ENCODE peak calls at places on chromosome 6, in nine cellular contexts. H is GM04503; P is COLO829; Q is KG1; R is erythroblast; I is glutamatergic neuron; W is CD8-positive, alpha-beta T cell; Y is choroid plexus epithelial cell; B is H9. Z is an unnamed sample.

GRCh38 chr6:45923831-45924391 is 91.7 kb downstream of the CLIC5 start:
- DNase-seq in I (no peak), P (no peak), W (no peak), R (no peak), B (no peak), Y (peak), Q (no peak), H (peak), Z (peak)

GRCh38 chr6:107819976-107820551 is 4.0 kb downstream of the SCML4 start:
- DNase-seq in Y (peak), I (no peak), B (peak), R (no peak), H (no peak), W (no peak), Q (no peak), P (no peak), Z (no peak)

GRCh38 chr6:110378552-110378951 is 20.4 kb upstream of the METTL24 start:
- DNase-seq in P (no peak), I (peak), W (no peak), H (no peak), Y (no peak), B (peak), R (no peak), Q (no peak), Z (no peak)

GRCh38 chr6:155158044-155158843 is 105.6 kb upstream of the CLDN20 start:
- DNase-seq in H (no peak), W (no peak), B (no peak), Q (no peak), Y (peak), R (no peak), P (no peak), I (no peak), Z (peak)

GRCh38 chr6:16602035-16602434 is 159.2 kb downstream of the ATXN1 start:
- DNase-seq in I (no peak), R (no peak), Y (no peak), H (no peak), Q (no peak), W (no peak), P (no peak), B (no peak), Z (no peak)

GRCh38 chr6:11618533-11618932 is 81.0 kb downstream of the TMEM170B start:
- DNase-seq in W (no peak), Y (peak), P (no peak), H (no peak), I (no peak), Q (no peak), B (no peak), R (peak), Z (no peak)

GRCh38 chr6:108805611-108806181 is 42.5 kb upstream of the ARMC2 start:
- DNase-seq in H (no peak), I (no peak), P (no peak), Q (no peak), B (no peak), W (no peak), Y (no peak), R (no peak), Z (no peak)

GRCh38 chr6:137210903-137211302 is 8.3 kb downstream of the IFNGR1 start:
- DNase-seq in P (no peak), W (no peak), Y (peak), Q (no peak), H (no peak), R (no peak), I (no peak), B (no peak), Z (peak)

GRCh38 chr6:1765160-1765900 is 155.6 kb downstream of the FOXC1 start:
- DNase-seq in B (no peak), P (no peak), R (no peak), Y (no peak), I (no peak), H (no peak), Q (no peak), W (no peak), Z (no peak)

GRCh38 chr6:27562027-27562410 is 89.1 kb upstream of the ZNF184 start:
- DNase-seq in W (no peak), H (no peak), R (peak), Y (no peak), I (no peak), P (no peak), Q (no peak), B (no peak), Z (no peak)

GRCh38 chr6:46541556-46541955 is 50.3 kb upstream of the RCAN2 start:
- DNase-seq in I (no peak), R (no peak), H (no peak), Y (no peak), P (no peak), W (no peak), B (no peak), Q (no peak), Z (no peak)

GRCh38 chr6:90425161-90425641 is 128.6 kb upstream of the BACH2 start:
- DNase-seq in W (no peak), Y (no peak), I (no peak), Q (no peak), H (no peak), B (no peak), P (no peak), R (no peak), Z (no peak)

GRCh38 chr6:132961122-132961521 is 146.8 kb downstream of the RPS12 start:
- DNase-seq in B (no peak), Q (no peak), Y (peak), P (no peak), H (peak), W (no peak), I (no peak), R (peak), Z (peak)

GRCh38 chr6:19477563-19477962 is 359.6 kb upstream of the ID4 start:
- DNase-seq in H (no peak), I (no peak), W (no peak), Y (no peak), P (no peak), R (no peak), Q (no peak), B (no peak), Z (no peak)

GRCh38 chr6:33201147-33201545 is 479 bp downstream of the SLC39A7 start:
- DNase-seq in Q (no peak), W (no peak), Y (no peak), I (no peak), P (no peak), R (no peak), B (no peak), H (no peak), Z (no peak)

GRCh38 chr6:25454141-25454540 is 175.0 kb downstream of the CARMIL1 start:
- DNase-seq in R (no peak), H (no peak), W (no peak), Y (peak), I (no peak), P (no peak), Q (no peak), B (no peak), Z (no peak)

GRCh38 chr6:51511081-51511480 is 576.3 kb downstream of the PKHD1 start:
- DNase-seq in B (no peak), P (no peak), R (no peak), Y (peak), I (no peak), H (no peak), W (no peak), Q (no peak), Z (no peak)

GRCh38 chr6:6981923-6982322 is 125.8 kb upstream of the RREB1 start:
- DNase-seq in W (no peak), Q (no peak), H (no peak), B (no peak), I (no peak), Y (no peak), P (no peak), R (no peak), Z (no peak)

GRCh38 chr6:39301606-39302005 is 12.6 kb downstream of the KCNK17 start:
- DNase-seq in R (no peak), Y (peak), B (peak), I (peak), W (no peak), Q (no peak), H (no peak), P (peak), Z (no peak)

GRCh38 chr6:123570813-123571684 is 65.7 kb downstream of the TRDN start:
- DNase-seq in W (no peak), H (no peak), P (no peak), Q (no peak), Y (no peak), B (no peak), I (no peak), R (no peak), Z (no peak)

GRCh38 chr6:28953039-28953872 is 29.5 kb upstream of the TRIM27 start:
- DNase-seq in H (no peak), R (peak), B (no peak), I (peak), P (peak), Y (peak), W (peak), Q (peak), Z (peak)

GRCh38 chr6:30543824-30544223 is 12.5 kb downstream of the GNL1 start:
- DNase-seq in P (no peak), Y (no peak), W (no peak), I (no peak), B (no peak), H (no peak), Q (no peak), R (no peak), Z (no peak)

GRCh38 chr6:20978176-20978614 is 443.9 kb downstream of the CDKAL1 start:
- DNase-seq in I (no peak), B (no peak), R (no peak), Y (peak), W (no peak), P (no peak), Q (no peak), H (peak), Z (peak)

GRCh38 chr6:3259491-3259958 is 778 bp downstream of the PSMG4 start:
- DNase-seq in Y (peak), H (no peak), I (peak), Q (no peak), R (peak), P (peak), W (no peak), B (peak), Z (peak)

GRCh38 chr6:153130515-153131036 is 506 bp downstream of the RGS17 start:
- DNase-seq in Q (no peak), W (no peak), Y (no peak), B (no peak), P (no peak), I (peak), H (no peak), R (peak), Z (no peak)

GRCh38 chr6:126100386-126100785 is 114.0 kb downstream of the TRMT11 start:
- DNase-seq in R (no peak), H (no peak), Q (no peak), P (no peak), W (no peak), B (no peak), Y (no peak), I (no peak), Z (no peak)

GRCh38 chr6:13411484-13411883 is 75.9 kb downstream of the GFOD1 start:
- DNase-seq in I (no peak), W (no peak), H (no peak), P (no peak), Q (no peak), Y (no peak), B (no peak), R (no peak), Z (no peak)

GRCh38 chr6:72238900-72239299 is 352.6 kb downstream of the RIMS1 start:
- DNase-seq in Q (no peak), R (no peak), B (no peak), P (no peak), W (no peak), I (no peak), Y (peak), H (no peak), Z (peak)

GRCh38 chr6:126812651-126813050 is 305.8 kb upstream of the RSPO3 start:
- DNase-seq in R (no peak), H (no peak), I (peak), Y (peak), B (no peak), P (no peak), W (no peak), Q (no peak), Z (peak)